ENCODE peak calls at places on chromosomes 16 and 17, in six cellular contexts. O is pancreas, E is suprapubic skin, A is stomach, I is HepG2, H is H9. N is an unnamed sample.
A peak's percentile ranks its signal among the peaks of the same experiment; 100 is the strongest.

GRCh38 chr16:86575754-86576557 is 2.4 kb upstream of the FOXL1 start:
- DNase-seq in A (peak; percentile 55), H (peak; percentile 95), I (peak; percentile 63), E (peak; percentile 46), O (peak; percentile 60), N (peak; percentile 97)

GRCh38 chr16:5002699-5003143 is 31.0 kb downstream of the NAGPA start:
- DNase-seq in E (no peak), H (no peak), O (no peak), A (no peak), I (peak; percentile 64), N (no peak)

GRCh38 chr16:67259705-67260104 is 10.9 kb downstream of the SLC9A5 start:
- DNase-seq in E (peak; percentile 40), H (peak; percentile 24), I (no peak), O (no peak), A (no peak), N (no peak)

GRCh38 chr17:59914274-59914854 is 21.4 kb downstream of the RPS6KB1 start:
- DNase-seq in O (no peak), A (no peak), H (no peak), I (peak; percentile 51), E (no peak), N (peak; percentile 52)

GRCh38 chr16:75062944-75063444 is 53.6 kb downstream of the LDHD start:
- DNase-seq in E (no peak), I (no peak), A (no peak), O (no peak), H (no peak), N (no peak)

GRCh38 chr16:81745704-81746558 is 33.2 kb upstream of the PLCG2 start:
- DNase-seq in H (peak; percentile 75), I (peak; percentile 42), E (no peak), O (peak; percentile 71), A (peak; percentile 71), N (peak; percentile 58)

GRCh38 chr16:88685156-88686061 is 898 bp downstream of the SNAI3 start:
- DNase-seq in A (no peak), E (peak; percentile 59), O (peak; percentile 52), H (no peak), I (no peak), N (peak; percentile 52)

GRCh38 chr16:87448866-87449265 is 44.0 kb downstream of the ZCCHC14 start:
- DNase-seq in I (no peak), O (no peak), A (no peak), E (no peak), H (no peak), N (no peak)

GRCh38 chr16:1990336-1991134 is 765 bp downstream of the SYNGR3 start:
- DNase-seq in E (no peak), O (peak; percentile 80), I (peak; percentile 34), A (peak; percentile 60), H (peak; percentile 86), N (peak; percentile 86)

GRCh38 chr17:70636517-70637133 is 467.3 kb downstream of the KCNJ2 start:
- DNase-seq in E (no peak), A (no peak), H (no peak), I (peak; percentile 29), O (no peak), N (peak; percentile 42)

GRCh38 chr16:10939649-10940206 is 2.5 kb downstream of the DEXI start:
- DNase-seq in A (no peak), H (no peak), I (no peak), E (no peak), O (no peak), N (no peak)

GRCh38 chr17:17146791-17147406 is 59.2 kb downstream of the PLD6 start:
- DNase-seq in A (no peak), O (no peak), E (no peak), H (peak; percentile 88), I (peak; percentile 41), N (peak; percentile 46)

GRCh38 chr16:53504161-53504663 is 1.2 kb upstream of the AKTIP start:
- DNase-seq in E (peak; percentile 80), A (peak; percentile 36), O (peak; percentile 63), H (no peak), I (no peak), N (peak; percentile 42)

GRCh38 chr17:57939797-57940196 is 15.4 kb downstream of the CUEDC1 start:
- DNase-seq in A (no peak), O (no peak), I (no peak), H (no peak), E (no peak), N (no peak)

GRCh38 chr16:2894231-2894630 is 11.2 kb downstream of the FLYWCH2 start:
- DNase-seq in I (no peak), O (no peak), A (no peak), E (no peak), H (no peak), N (no peak)

GRCh38 chr17:7314719-7315569 is at the start of gene GPS2:
- DNase-seq in O (peak; percentile 93), H (peak; percentile 95), I (peak; percentile 81), A (peak; percentile 97), E (peak; percentile 95), N (peak; percentile 95)

GRCh38 chr16:11164482-11165270 is 91.3 kb downstream of the SOCS1 start:
- DNase-seq in E (no peak), A (peak; percentile 52), I (no peak), O (no peak), H (no peak), N (peak; percentile 76)

GRCh38 chr16:4313563-4314531 is 2.0 kb upstream of the GLIS2 start:
- DNase-seq in E (no peak), H (peak; percentile 84), A (peak; percentile 72), O (peak; percentile 87), I (peak; percentile 92), N (peak; percentile 86)

GRCh38 chr17:1143573-1143972 is 36.2 kb downstream of the ABR start:
- DNase-seq in I (no peak), H (no peak), A (no peak), O (no peak), E (no peak), N (peak; percentile 93)

GRCh38 chr16:49337814-49338350 is 35.7 kb upstream of the C16orf78 start:
- DNase-seq in I (no peak), H (no peak), A (peak; percentile 19), E (no peak), O (no peak), N (no peak)

GRCh38 chr16:73071131-73071940 is 23.4 kb upstream of the ZFHX3 start:
- DNase-seq in H (peak; percentile 89), E (peak; percentile 70), I (peak; percentile 61), O (peak; percentile 70), A (peak; percentile 59), N (peak; percentile 73)

GRCh38 chr16:50466170-50466569 is 82.0 kb upstream of the NKD1 start:
- DNase-seq in I (no peak), A (no peak), H (no peak), E (peak; percentile 39), O (no peak), N (no peak)

GRCh38 chr16:80656731-80657150 is 115.9 kb downstream of the DYNLRB2 start:
- DNase-seq in E (no peak), I (no peak), O (no peak), H (no peak), A (no peak), N (peak; percentile 32)

GRCh38 chr16:24734382-24734781 is 4.9 kb downstream of the TNRC6A start:
- DNase-seq in A (no peak), I (no peak), H (no peak), O (no peak), E (no peak), N (no peak)
- H3K4me1 ChIP-seq in A (peaks cover 60% of the 10 kb centered on the region), I (peaks cover 85% of the 10 kb centered on the region), H (peaks cover 7% of the 10 kb centered on the region), O (peaks cover 19% of the 10 kb centered on the region), E (peaks cover 53% of the 10 kb centered on the region), N (peaks cover 10% of the 10 kb centered on the region)

GRCh38 chr16:85574672-85575475 is 38.2 kb upstream of the GSE1 start:
- DNase-seq in A (peak; percentile 53), E (no peak), H (no peak), I (no peak), O (no peak), N (peak; percentile 88)
- H3K4me1 ChIP-seq in A (peaks cover 44% of the 10 kb centered on the region), E (peaks cover 59% of the 10 kb centered on the region), H (peaks cover 12% of the 10 kb centered on the region), I (peaks cover 42% of the 10 kb centered on the region), O (peaks cover 36% of the 10 kb centered on the region), N (peaks cover 73% of the 10 kb centered on the region)

DNA sequence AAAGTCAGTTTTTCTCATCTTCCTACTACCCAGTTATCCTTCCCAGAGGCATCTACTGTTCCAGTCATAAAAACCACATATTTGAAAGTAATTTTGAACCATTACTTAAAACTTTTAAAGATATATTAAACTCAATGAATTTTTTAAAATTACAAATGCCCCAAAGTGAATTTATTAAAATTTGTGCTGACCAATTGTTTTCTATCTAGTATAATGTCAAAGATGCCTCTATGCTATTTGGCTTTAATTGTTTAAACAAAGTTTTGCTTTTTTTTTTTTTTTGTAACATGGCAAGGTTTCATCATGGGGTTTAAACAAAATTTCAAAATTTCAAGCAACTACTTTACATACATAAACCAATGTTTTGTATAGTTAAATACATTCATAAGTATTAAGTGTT is 60.7 kb downstream of the FBXL20 start:
- DNase-seq in E (no peak), O (no peak), A (no peak), I (no peak), H (no peak), N (no peak)
- H3K4me1 ChIP-seq in E (no peaks in the 10 kb centered on the region), O (no peaks in the 10 kb centered on the region), A (no peaks in the 10 kb centered on the region), I (peaks cover 4% of the 10 kb centered on the region), H (no peaks in the 10 kb centered on the region), N (no peaks in the 10 kb centered on the region)

GRCh38 chr16:84842516-84843148 is 22.8 kb downstream of the CRISPLD2 start:
- DNase-seq in O (no peak), I (no peak), E (peak; percentile 65), H (no peak), A (no peak), N (no peak)

GRCh38 chr16:84841787-84842300 is 22.1 kb downstream of the CRISPLD2 start:
- DNase-seq in E (peak; percentile 62), I (no peak), H (peak; percentile 97), A (peak; percentile 85), O (peak; percentile 63), N (peak; percentile 41)

GRCh38 chr16:84844049-84844350 is 24.2 kb downstream of the CRISPLD2 start:
- DNase-seq in H (no peak), O (no peak), A (no peak), I (no peak), E (no peak), N (no peak)

GRCh38 chr16:84844561-84845495 is 25.0 kb downstream of the CRISPLD2 start:
- DNase-seq in E (no peak), H (peak; percentile 64), I (no peak), O (no peak), A (no peak), N (peak; percentile 85)

DNA sequence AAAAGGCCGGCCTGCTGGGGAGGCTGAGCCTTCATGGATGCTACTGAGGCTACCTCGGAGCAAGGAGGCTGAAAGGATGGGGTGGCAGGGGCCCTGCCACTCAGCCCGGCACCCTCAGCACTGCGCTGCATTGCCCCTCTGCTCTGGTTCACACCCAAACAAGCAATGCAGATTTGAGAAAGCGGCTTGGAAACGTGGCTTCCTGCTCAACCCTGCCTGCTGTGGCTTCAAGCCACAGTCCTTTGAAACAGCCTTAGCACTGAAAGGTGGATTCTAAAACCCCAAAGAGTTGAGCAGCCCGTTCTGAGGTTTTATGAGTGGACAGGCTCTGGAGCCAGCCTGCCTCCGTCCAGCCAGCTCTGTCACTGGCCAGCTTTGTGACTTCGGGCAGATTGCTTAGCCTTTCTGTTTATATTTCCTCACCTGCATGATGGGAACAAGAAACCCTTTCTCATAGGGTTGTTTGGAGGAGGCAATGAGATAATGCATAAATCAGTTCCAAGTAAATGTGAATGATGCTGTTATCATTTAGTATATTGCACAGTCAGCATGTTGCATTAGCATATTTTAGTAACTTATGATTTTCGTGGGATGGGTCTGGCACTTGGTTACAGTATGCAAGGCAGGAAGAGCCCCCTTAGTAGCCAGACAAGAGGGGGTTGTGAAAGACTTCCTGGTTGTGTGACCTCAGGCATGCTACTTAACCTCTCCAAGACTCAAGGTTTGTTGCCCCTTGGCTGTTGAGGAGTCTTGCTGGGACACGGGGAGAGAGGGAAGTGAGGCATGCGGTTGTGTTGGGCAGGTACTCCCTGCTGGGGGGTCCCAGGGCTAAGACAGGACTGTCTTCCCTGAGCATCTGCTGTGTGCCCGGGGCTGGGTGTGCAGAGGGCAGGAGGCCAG is 23.6 kb downstream of the CRISPLD2 start:
- DNase-seq in A (no peak), H (no peak), E (no peak), I (no peak), O (no peak), N (no peak)
- H3K4me1 ChIP-seq in A (peaks cover 35% of the 10 kb centered on the region), H (peaks cover 13% of the 10 kb centered on the region), E (peaks cover 40% of the 10 kb centered on the region), I (peaks cover 6% of the 10 kb centered on the region), O (no peaks in the 10 kb centered on the region), N (peaks cover 53% of the 10 kb centered on the region)

N was measured in neural progenitor cell.